ENCODE peak calls at places on chromosomes 13 and 19, in ten cellular contexts. T, R, J, K, X, U, G, M, A and N are unnamed samples.

GRCh38 chr13:77832339-77833100 is 86.1 kb downstream of the EDNRB start:
- DNase-seq in G (no peak), T (no peak), R (peak; percentile 6), U (no peak), A (peak; percentile 34), J (no peak), K (no peak), M (no peak), X (peak; percentile 50), N (peak; percentile 55)

GRCh38 chr19:30690935-30691505 is 318.8 kb downstream of the ZNF536 start:
- DNase-seq in R (no peak), X (peak; percentile 25), K (peak; percentile 86), A (no peak), J (no peak), G (no peak), U (no peak), T (no peak), M (peak; percentile 72), N (no peak)

GRCh38 chr19:56133858-56134654 is 7.0 kb upstream of the ZNF444 start:
- DNase-seq in J (no peak), X (no peak), U (no peak), A (no peak), K (peak; percentile 57), R (peak; percentile 17), G (no peak), M (no peak), T (no peak), N (peak; percentile 32)

GRCh38 chr13:106573855-106574254 is 5.9 kb upstream of the ARGLU1 start:
- DNase-seq in J (no peak), T (no peak), U (no peak), G (no peak), K (no peak), R (peak; percentile 15), A (peak; percentile 55), X (no peak), M (no peak), N (no peak)

GRCh38 chr19:28633223-28634030 is 579.5 kb downstream of the UQCRFS1 start:
- DNase-seq in J (peak; percentile 78), X (peak; percentile 74), R (peak; percentile 1), M (peak; percentile 90), A (peak; percentile 49), K (peak; percentile 84), T (peak; percentile 63), G (peak; percentile 39), U (no peak), N (peak; percentile 47)

GRCh38 chr19:49127674-49128544 is 8.6 kb downstream of the PPFIA3 start:
- DNase-seq in M (peak; percentile 99), R (peak; percentile 95), J (peak; percentile 80), K (peak; percentile 98), U (peak; percentile 90), A (peak; percentile 92), X (peak; percentile 97), T (peak; percentile 98), G (no peak), N (peak; percentile 100)

GRCh38 chr13:98298599-98298998 is 121.5 kb upstream of the RNF113B start:
- DNase-seq in K (no peak), A (no peak), R (no peak), J (no peak), X (no peak), T (no peak), M (no peak), G (no peak), U (no peak), N (no peak)

GRCh38 chr19:55156202-55157063 is 1.1 kb downstream of the TNNI3 start:
- DNase-seq in G (no peak), A (peak; percentile 25), X (peak; percentile 97), R (peak; percentile 44), U (no peak), K (peak; percentile 91), J (no peak), M (peak; percentile 98), T (peak; percentile 91), N (no peak)

GRCh38 chr13:43196171-43196611 is 172.8 kb downstream of the DNAJC15 start:
- DNase-seq in T (no peak), M (no peak), U (no peak), K (no peak), J (no peak), R (peak; percentile 8), A (no peak), G (no peak), X (no peak), N (peak; percentile 43)

GRCh38 chr13:100517706-100518105 is 70.9 kb downstream of the GGACT start:
- DNase-seq in R (no peak), U (no peak), X (no peak), T (no peak), M (peak; percentile 39), J (no peak), G (no peak), K (no peak), A (no peak), N (no peak)

GRCh38 chr19:2777952-2778683 is 5.0 kb downstream of the SGTA start:
- DNase-seq in R (no peak), G (no peak), U (no peak), T (no peak), X (no peak), A (no peak), M (no peak), J (no peak), K (no peak), N (no peak)
- H3K4me1 ChIP-seq in R (peaks cover 4% of the 10 kb centered on the region), G (peaks cover 2% of the 10 kb centered on the region), U (peaks cover 12% of the 10 kb centered on the region), T (peaks cover 7% of the 10 kb centered on the region), X (no peaks in the 10 kb centered on the region), A (peaks cover 9% of the 10 kb centered on the region), M (no peaks in the 10 kb centered on the region), J (peaks cover 13% of the 10 kb centered on the region), K (peaks cover 2% of the 10 kb centered on the region), N (peaks cover 48% of the 10 kb centered on the region)

DNA sequence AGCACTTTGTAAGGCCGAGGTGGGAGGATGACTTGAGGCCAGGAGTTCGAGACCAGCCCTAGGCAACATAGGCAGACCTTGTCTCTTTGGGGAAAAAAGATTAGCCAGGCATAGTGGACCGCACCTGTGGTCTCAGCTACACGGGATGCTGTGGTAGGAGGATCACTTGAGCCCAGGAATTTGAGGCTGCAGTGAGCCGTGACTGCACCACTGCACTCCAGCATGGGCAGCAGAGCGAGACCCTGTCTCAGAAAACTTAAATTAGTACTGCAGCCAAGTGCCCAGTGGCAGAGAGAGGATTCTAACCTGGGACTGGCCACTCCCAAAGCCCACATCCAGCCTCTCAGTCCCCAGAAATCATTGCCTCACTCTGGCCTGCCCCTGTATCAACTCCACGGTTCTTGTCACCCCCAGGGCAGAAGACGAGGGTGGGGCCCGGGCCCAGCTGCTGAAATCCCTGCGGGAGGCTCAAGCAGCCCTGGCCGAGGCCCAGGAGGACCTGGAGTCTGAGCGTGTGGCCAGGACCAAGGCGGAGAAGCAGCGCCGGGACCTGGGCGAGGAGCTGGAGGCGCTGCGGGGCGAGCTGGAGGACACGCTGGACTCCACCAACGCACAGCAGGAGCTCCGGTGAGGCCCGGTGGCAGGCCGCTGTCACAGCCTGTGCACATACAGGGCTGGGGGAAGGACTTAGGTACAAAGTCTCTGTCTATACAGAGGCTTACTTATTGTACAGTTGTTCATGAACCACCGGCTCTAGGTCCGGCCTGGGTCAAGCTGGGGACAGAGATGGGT is 53.4 kb downstream of the KCNC3 start:
- DNase-seq in J (no peak), K (no peak), U (no peak), M (no peak), G (no peak), T (no peak), X (no peak), A (no peak), R (no peak), N (no peak)
- H3K27me3 ChIP-seq in J (no peaks in the 10 kb centered on the region), K (no peaks in the 10 kb centered on the region), U (no peaks in the 10 kb centered on the region), M (no peaks in the 10 kb centered on the region), G (no peaks in the 10 kb centered on the region), T (no peaks in the 10 kb centered on the region), X (no peaks in the 10 kb centered on the region), A (no peaks in the 10 kb centered on the region), R (no peaks in the 10 kb centered on the region), N (peaks cover 22% of the 10 kb centered on the region)

GRCh38 chr13:44574466-44574855 is 1.7 kb downstream of the TSC22D1 start:
- DNase-seq in K (no peak), U (no peak), G (no peak), M (no peak), A (no peak), R (peak; percentile 36), X (peak; percentile 15), J (no peak), T (no peak), N (peak; percentile 45)
- H3K9ac ChIP-seq in K (peak overlapping the region; percentile 14), U (no peak overlapping the region), G (no peak overlapping the region), M (no peak overlapping the region), A (no peak overlapping the region), R (peak overlapping the region; percentile 28), X (peak overlapping the region; percentile 8), J (no peak overlapping the region), T (no peak overlapping the region), N (peak overlapping the region; percentile 96)

GRCh38 chr13:112711528-112712265 is 21.9 kb downstream of the ATP11A start:
- DNase-seq in X (peak; percentile 95), M (peak; percentile 95), J (peak; percentile 96), R (peak; percentile 98), A (peak; percentile 98), U (peak; percentile 81), K (peak; percentile 100), G (peak; percentile 86), T (peak; percentile 91), N (peak; percentile 93)
- H3K4me1 ChIP-seq in X (peaks cover 43% of the 10 kb centered on the region), M (peaks cover 28% of the 10 kb centered on the region), J (peaks cover 29% of the 10 kb centered on the region), R (peaks cover 18% of the 10 kb centered on the region), A (peaks cover 8% of the 10 kb centered on the region), U (peaks cover 18% of the 10 kb centered on the region), K (peaks cover 17% of the 10 kb centered on the region), G (peaks cover 16% of the 10 kb centered on the region), T (peaks cover 44% of the 10 kb centered on the region), N (peaks cover 15% of the 10 kb centered on the region)

GRCh38 chr19:41918653-41919244 is 9.5 kb downstream of the ERFL start:
- DNase-seq in T (no peak), M (no peak), G (no peak), X (no peak), A (peak; percentile 62), U (peak; percentile 60), R (no peak), J (no peak), K (no peak), N (no peak)
- H3K27me3 ChIP-seq in T (peaks cover 31% of the 10 kb centered on the region), M (peaks cover 98% of the 10 kb centered on the region), G (peaks cover 58% of the 10 kb centered on the region), X (peaks cover 98% of the 10 kb centered on the region), A (peaks cover 52% of the 10 kb centered on the region), U (peaks cover 79% of the 10 kb centered on the region), R (peaks cover 82% of the 10 kb centered on the region), J (peaks cover 90% of the 10 kb centered on the region), K (peaks cover 47% of the 10 kb centered on the region), N (peaks cover 61% of the 10 kb centered on the region)

DNA sequence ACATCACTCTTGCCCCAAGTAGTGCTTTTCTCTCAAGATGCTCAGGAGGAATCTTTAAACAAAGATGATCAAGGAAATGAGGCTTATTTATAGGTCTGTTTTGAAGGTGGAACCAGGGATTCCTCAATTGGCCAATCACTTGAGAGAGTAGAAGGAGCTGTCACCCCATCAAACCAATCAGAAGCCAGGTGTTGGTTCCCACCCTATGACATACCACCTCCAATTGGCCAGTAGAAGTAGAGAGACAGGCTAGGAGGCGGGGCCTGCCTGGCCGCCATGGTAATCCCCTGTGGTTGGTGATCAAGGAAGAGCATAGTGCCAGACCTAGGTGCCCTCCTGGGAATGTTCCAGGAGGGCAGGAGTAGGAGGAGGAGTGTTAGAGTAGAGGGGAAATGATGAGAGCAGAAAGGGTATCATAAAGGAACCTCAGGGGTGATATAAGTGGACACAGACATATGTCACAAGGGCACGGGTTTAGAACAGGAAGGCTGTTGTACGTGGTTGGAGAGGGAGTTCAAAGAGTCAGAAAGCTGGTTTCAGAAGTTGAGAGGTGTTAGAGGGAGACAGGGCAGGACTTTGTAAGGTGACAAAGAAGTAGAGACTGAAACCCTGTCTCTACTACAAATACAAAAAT is 10.5 kb downstream of the PMIS2 start:
- DNase-seq in U (no peak), T (no peak), A (no peak), K (peak; percentile 37), J (no peak), G (no peak), X (no peak), M (peak; percentile 64), R (no peak), N (no peak)
- H3K9ac ChIP-seq in U (no peak overlapping the region), T (no peak overlapping the region), A (no peak overlapping the region), K (no peak overlapping the region), J (no peak overlapping the region), G (no peak overlapping the region), X (no peak overlapping the region), M (no peak overlapping the region), R (no peak overlapping the region), N (no peak overlapping the region)